ENCODE peak calls at places on chromosomes 7 and 10, in ten cellular contexts. One of them, this sample, is unnamed.

GRCh38 chr7:139842414-139843210 is 13.5 kb downstream of the TBXAS1 start:
- DNase-seq in HFFc6: no peak
- DNase-seq in AG08395: no peak
- DNase-seq in GM23248: no peak
- DNase-seq in cardiac muscle cell: peak; percentile 39
- DNase-seq in kidney tubule cell: peak; percentile 27
- DNase-seq in T-helper 2 cell: no peak
- DNase-seq in HCEC 1CT: no peak
- DNase-seq in NCI-H446: no peak
- DNase-seq in ELR: no peak
- DNase-seq in this sample: no peak

GRCh38 chr10:124213471-124213870 is 120.1 kb upstream of the CHST15 start:
- DNase-seq in HFFc6: peak; percentile 59
- DNase-seq in AG08395: no peak
- DNase-seq in GM23248: no peak
- DNase-seq in cardiac muscle cell: no peak
- DNase-seq in kidney tubule cell: no peak
- DNase-seq in T-helper 2 cell: no peak
- DNase-seq in HCEC 1CT: no peak
- DNase-seq in NCI-H446: no peak
- DNase-seq in ELR: peak; percentile 56
- DNase-seq in this sample: no peak

GRCh38 chr10:28177944-28178637 is 124.8 kb downstream of the MPP7 start:
- DNase-seq in HFFc6: peak; percentile 7
- DNase-seq in AG08395: no peak
- DNase-seq in GM23248: peak; percentile 45
- DNase-seq in cardiac muscle cell: no peak
- DNase-seq in kidney tubule cell: peak; percentile 33
- DNase-seq in T-helper 2 cell: peak; percentile 63
- DNase-seq in HCEC 1CT: no peak
- DNase-seq in NCI-H446: no peak
- DNase-seq in ELR: peak; percentile 50
- DNase-seq in this sample: no peak

GRCh38 chr7:27918503-27918902 is 178.5 kb downstream of the TAX1BP1 start:
- DNase-seq in HFFc6: no peak
- DNase-seq in AG08395: no peak
- DNase-seq in GM23248: no peak
- DNase-seq in cardiac muscle cell: no peak
- DNase-seq in kidney tubule cell: no peak
- DNase-seq in T-helper 2 cell: no peak
- DNase-seq in HCEC 1CT: no peak
- DNase-seq in NCI-H446: no peak
- DNase-seq in ELR: no peak
- DNase-seq in this sample: peak; percentile 56

GRCh38 chr10:87705339-87705738 is 45.7 kb downstream of the PAPSS2 start:
- DNase-seq in HFFc6: peak; percentile 77
- DNase-seq in AG08395: peak; percentile 38
- DNase-seq in GM23248: peak; percentile 46
- DNase-seq in cardiac muscle cell: peak; percentile 32
- DNase-seq in kidney tubule cell: peak; percentile 19
- DNase-seq in T-helper 2 cell: no peak
- DNase-seq in HCEC 1CT: peak; percentile 8
- DNase-seq in NCI-H446: no peak
- DNase-seq in ELR: peak; percentile 64
- DNase-seq in this sample: no peak

GRCh38 chr10:102620138-102620591 is 24.1 kb upstream of the TRIM8 start:
- DNase-seq in HFFc6: no peak
- DNase-seq in AG08395: no peak
- DNase-seq in GM23248: no peak
- DNase-seq in cardiac muscle cell: peak; percentile 55
- DNase-seq in kidney tubule cell: no peak
- DNase-seq in T-helper 2 cell: no peak
- DNase-seq in HCEC 1CT: no peak
- DNase-seq in NCI-H446: no peak
- DNase-seq in ELR: no peak
- DNase-seq in this sample: no peak

GRCh38 chr10:123309740-123310139 is 155.5 kb downstream of the BUB3 start:
- DNase-seq in HFFc6: no peak
- DNase-seq in AG08395: no peak
- DNase-seq in GM23248: peak; percentile 67
- DNase-seq in cardiac muscle cell: peak; percentile 70
- DNase-seq in kidney tubule cell: no peak
- DNase-seq in T-helper 2 cell: no peak
- DNase-seq in HCEC 1CT: no peak
- DNase-seq in NCI-H446: no peak
- DNase-seq in ELR: no peak
- DNase-seq in this sample: no peak

GRCh38 chr7:40008218-40008815 is 58.3 kb downstream of the CDK13 start:
- DNase-seq in HFFc6: peak; percentile 34
- DNase-seq in AG08395: peak; percentile 49
- DNase-seq in GM23248: peak; percentile 88
- DNase-seq in cardiac muscle cell: peak; percentile 42
- DNase-seq in kidney tubule cell: peak; percentile 80
- DNase-seq in T-helper 2 cell: no peak
- DNase-seq in HCEC 1CT: peak; percentile 77
- DNase-seq in NCI-H446: no peak
- DNase-seq in ELR: peak; percentile 60
- DNase-seq in this sample: no peak

GRCh38 chr10:86481761-86482160 is 39.8 kb downstream of the WAPL start:
- DNase-seq in HFFc6: no peak
- DNase-seq in AG08395: no peak
- DNase-seq in GM23248: no peak
- DNase-seq in cardiac muscle cell: no peak
- DNase-seq in kidney tubule cell: no peak
- DNase-seq in T-helper 2 cell: no peak
- DNase-seq in HCEC 1CT: no peak
- DNase-seq in NCI-H446: no peak
- DNase-seq in ELR: no peak
- DNase-seq in this sample: no peak

GRCh38 chr7:132636581-132636980 is 60.3 kb upstream of the PLXNA4 start:
- DNase-seq in HFFc6: no peak
- DNase-seq in AG08395: no peak
- DNase-seq in GM23248: no peak
- DNase-seq in cardiac muscle cell: no peak
- DNase-seq in kidney tubule cell: no peak
- DNase-seq in T-helper 2 cell: no peak
- DNase-seq in HCEC 1CT: no peak
- DNase-seq in NCI-H446: no peak
- DNase-seq in ELR: no peak
- DNase-seq in this sample: no peak

GRCh38 chr10:32413513-32413912 is 32.4 kb upstream of the CCDC7 start:
- DNase-seq in HFFc6: peak; percentile 86
- DNase-seq in AG08395: peak; percentile 80
- DNase-seq in GM23248: peak; percentile 95
- DNase-seq in cardiac muscle cell: peak; percentile 66
- DNase-seq in kidney tubule cell: peak; percentile 100
- DNase-seq in T-helper 2 cell: no peak
- DNase-seq in HCEC 1CT: peak; percentile 85
- DNase-seq in NCI-H446: no peak
- DNase-seq in ELR: peak; percentile 87
- DNase-seq in this sample: no peak

GRCh38 chr7:147052818-147053217 is 936.2 kb downstream of the CNTNAP2 start:
- DNase-seq in HFFc6: no peak
- DNase-seq in AG08395: no peak
- DNase-seq in GM23248: no peak
- DNase-seq in cardiac muscle cell: no peak
- DNase-seq in kidney tubule cell: no peak
- DNase-seq in T-helper 2 cell: no peak
- DNase-seq in HCEC 1CT: no peak
- DNase-seq in NCI-H446: no peak
- DNase-seq in ELR: no peak
- DNase-seq in this sample: no peak

GRCh38 chr10:92241158-92241500 is 49.7 kb downstream of the CPEB3 start:
- DNase-seq in HFFc6: no peak
- DNase-seq in AG08395: peak; percentile 5
- DNase-seq in GM23248: peak; percentile 52
- DNase-seq in cardiac muscle cell: peak; percentile 35
- DNase-seq in kidney tubule cell: peak; percentile 5
- DNase-seq in T-helper 2 cell: peak; percentile 27
- DNase-seq in HCEC 1CT: no peak
- DNase-seq in NCI-H446: no peak
- DNase-seq in ELR: peak; percentile 47
- DNase-seq in this sample: no peak

GRCh38 chr7:157204134-157204533 is 65.4 kb downstream of the UBE3C start:
- DNase-seq in HFFc6: no peak
- DNase-seq in AG08395: no peak
- DNase-seq in GM23248: no peak
- DNase-seq in cardiac muscle cell: no peak
- DNase-seq in kidney tubule cell: no peak
- DNase-seq in T-helper 2 cell: no peak
- DNase-seq in HCEC 1CT: no peak
- DNase-seq in NCI-H446: no peak
- DNase-seq in ELR: no peak
- DNase-seq in this sample: no peak

GRCh38 chr10:14547826-14548225 is 217.1 kb upstream of the FRMD4A start:
- DNase-seq in HFFc6: no peak
- DNase-seq in AG08395: no peak
- DNase-seq in GM23248: no peak
- DNase-seq in cardiac muscle cell: no peak
- DNase-seq in kidney tubule cell: no peak
- DNase-seq in T-helper 2 cell: no peak
- DNase-seq in HCEC 1CT: no peak
- DNase-seq in NCI-H446: no peak
- DNase-seq in ELR: peak; percentile 32
- DNase-seq in this sample: no peak

GRCh38 chr7:18276380-18276779 is 219.2 kb upstream of the HDAC9 start:
- DNase-seq in HFFc6: no peak
- DNase-seq in AG08395: no peak
- DNase-seq in GM23248: no peak
- DNase-seq in cardiac muscle cell: no peak
- DNase-seq in kidney tubule cell: no peak
- DNase-seq in T-helper 2 cell: no peak
- DNase-seq in HCEC 1CT: no peak
- DNase-seq in NCI-H446: no peak
- DNase-seq in ELR: no peak
- DNase-seq in this sample: no peak

GRCh38 chr10:75428434-75429158 is 2.8 kb upstream of the LRMDA start:
- DNase-seq in HFFc6: no peak
- DNase-seq in AG08395: peak; percentile 32
- DNase-seq in GM23248: peak; percentile 56
- DNase-seq in cardiac muscle cell: no peak
- DNase-seq in kidney tubule cell: peak; percentile 71
- DNase-seq in T-helper 2 cell: no peak
- DNase-seq in HCEC 1CT: no peak
- DNase-seq in NCI-H446: no peak
- DNase-seq in ELR: peak; percentile 47
- DNase-seq in this sample: no peak

GRCh38 chr7:144391823-144392255 is 11.7 kb downstream of the NOBOX start:
- DNase-seq in HFFc6: peak; percentile 49
- DNase-seq in AG08395: peak; percentile 77
- DNase-seq in GM23248: peak; percentile 79
- DNase-seq in cardiac muscle cell: peak; percentile 79
- DNase-seq in kidney tubule cell: peak; percentile 66
- DNase-seq in T-helper 2 cell: peak; percentile 63
- DNase-seq in HCEC 1CT: peak; percentile 30
- DNase-seq in NCI-H446: peak; percentile 47
- DNase-seq in ELR: peak; percentile 54
- DNase-seq in this sample: peak; percentile 19

GRCh38 chr7:71683382-71683781 is 551.4 kb downstream of the GALNT17 start:
- DNase-seq in HFFc6: no peak
- DNase-seq in AG08395: no peak
- DNase-seq in GM23248: no peak
- DNase-seq in cardiac muscle cell: no peak
- DNase-seq in kidney tubule cell: no peak
- DNase-seq in T-helper 2 cell: no peak
- DNase-seq in HCEC 1CT: no peak
- DNase-seq in NCI-H446: no peak
- DNase-seq in ELR: no peak
- DNase-seq in this sample: no peak

GRCh38 chr10:121481222-121481621 is 117.0 kb downstream of the FGFR2 start:
- DNase-seq in HFFc6: no peak
- DNase-seq in AG08395: peak; percentile 4
- DNase-seq in GM23248: no peak
- DNase-seq in cardiac muscle cell: peak; percentile 53
- DNase-seq in kidney tubule cell: no peak
- DNase-seq in T-helper 2 cell: no peak
- DNase-seq in HCEC 1CT: no peak
- DNase-seq in NCI-H446: no peak
- DNase-seq in ELR: no peak
- DNase-seq in this sample: no peak

GRCh38 chr7:913736-914520 is 37.6 kb downstream of the GET4 start:
- DNase-seq in HFFc6: no peak
- DNase-seq in AG08395: no peak
- DNase-seq in GM23248: no peak
- DNase-seq in cardiac muscle cell: no peak
- DNase-seq in kidney tubule cell: peak; percentile 61
- DNase-seq in T-helper 2 cell: no peak
- DNase-seq in HCEC 1CT: no peak
- DNase-seq in NCI-H446: no peak
- DNase-seq in ELR: no peak
- DNase-seq in this sample: peak; percentile 50

GRCh38 chr7:100546129-100546867 is 7.3 kb downstream of the AGFG2 start:
- DNase-seq in HFFc6: no peak
- DNase-seq in AG08395: no peak
- DNase-seq in GM23248: no peak
- DNase-seq in cardiac muscle cell: no peak
- DNase-seq in kidney tubule cell: peak; percentile 82
- DNase-seq in T-helper 2 cell: peak; percentile 66
- DNase-seq in HCEC 1CT: no peak
- DNase-seq in NCI-H446: no peak
- DNase-seq in ELR: no peak
- DNase-seq in this sample: no peak

GRCh38 chr10:61262486-61263261 is 190.5 kb downstream of the TMEM26 start:
- DNase-seq in HFFc6: peak; percentile 25
- DNase-seq in AG08395: peak; percentile 59
- DNase-seq in GM23248: peak; percentile 82
- DNase-seq in cardiac muscle cell: no peak
- DNase-seq in kidney tubule cell: no peak
- DNase-seq in T-helper 2 cell: no peak
- DNase-seq in HCEC 1CT: peak; percentile 68
- DNase-seq in NCI-H446: no peak
- DNase-seq in ELR: peak; percentile 4
- DNase-seq in this sample: no peak

GRCh38 chr10:93749218-93749799 is 8.4 kb upstream of the LGI1 start:
- DNase-seq in HFFc6: no peak
- DNase-seq in AG08395: no peak
- DNase-seq in GM23248: peak; percentile 12
- DNase-seq in cardiac muscle cell: no peak
- DNase-seq in kidney tubule cell: peak; percentile 28
- DNase-seq in T-helper 2 cell: no peak
- DNase-seq in HCEC 1CT: no peak
- DNase-seq in NCI-H446: no peak
- DNase-seq in ELR: no peak
- DNase-seq in this sample: no peak

GRCh38 chr7:107596881-107597581 is 17.0 kb downstream of the BCAP29 start:
- DNase-seq in HFFc6: no peak
- DNase-seq in AG08395: no peak
- DNase-seq in GM23248: no peak
- DNase-seq in cardiac muscle cell: peak; percentile 45
- DNase-seq in kidney tubule cell: no peak
- DNase-seq in T-helper 2 cell: no peak
- DNase-seq in HCEC 1CT: peak; percentile 29
- DNase-seq in NCI-H446: no peak
- DNase-seq in ELR: no peak
- DNase-seq in this sample: no peak

GRCh38 chr10:89518876-89519842 is 16.2 kb downstream of the SLC16A12 start:
- DNase-seq in HFFc6: peak; percentile 87
- DNase-seq in AG08395: peak; percentile 79
- DNase-seq in GM23248: peak; percentile 93
- DNase-seq in cardiac muscle cell: peak; percentile 80
- DNase-seq in kidney tubule cell: no peak
- DNase-seq in T-helper 2 cell: no peak
- DNase-seq in HCEC 1CT: peak; percentile 72
- DNase-seq in NCI-H446: no peak
- DNase-seq in ELR: peak; percentile 85
- DNase-seq in this sample: no peak

GRCh38 chr7:100034871-100035510 is 14.6 kb upstream of the ZSCAN21 start:
- DNase-seq in HFFc6: peak; percentile 92
- DNase-seq in AG08395: peak; percentile 79
- DNase-seq in GM23248: peak; percentile 78
- DNase-seq in cardiac muscle cell: peak; percentile 85
- DNase-seq in kidney tubule cell: no peak
- DNase-seq in T-helper 2 cell: no peak
- DNase-seq in HCEC 1CT: peak; percentile 90
- DNase-seq in NCI-H446: no peak
- DNase-seq in ELR: peak; percentile 34
- DNase-seq in this sample: no peak

GRCh38 chr10:100033766-100034418 is 24.1 kb upstream of the DNMBP start:
- DNase-seq in HFFc6: no peak
- DNase-seq in AG08395: no peak
- DNase-seq in GM23248: no peak
- DNase-seq in cardiac muscle cell: no peak
- DNase-seq in kidney tubule cell: no peak
- DNase-seq in T-helper 2 cell: no peak
- DNase-seq in HCEC 1CT: no peak
- DNase-seq in NCI-H446: no peak
- DNase-seq in ELR: no peak
- DNase-seq in this sample: no peak